ENCODE peak calls at places on chromosomes 1 and 21, in five cellular contexts. One of them, this sample, is unnamed.

GRCh38 chr1:22822371-22822770 is 111.7 kb downstream of the EPHB2 start:
- DNase-seq in mucosa of descending colon: no peak
- DNase-seq in SK-N-SH: no peak
- DNase-seq in mesendoderm: no peak
- DNase-seq in mesenchymal stem cell: no peak
- DNase-seq in this sample: no peak

GRCh38 chr1:213192026-213192425 is 141.0 kb downstream of the RPS6KC1 start:
- DNase-seq in mesendoderm: no peak
- DNase-seq in mucosa of descending colon: no peak
- DNase-seq in SK-N-SH: no peak
- DNase-seq in mesenchymal stem cell: no peak
- DNase-seq in this sample: peak

GRCh38 chr1:51926171-51926812 is 47.8 kb upstream of the NRDC start:
- DNase-seq in mesendoderm: peak
- DNase-seq in mesenchymal stem cell: peak
- DNase-seq in mucosa of descending colon: no peak
- DNase-seq in SK-N-SH: no peak
- DNase-seq in this sample: peak

GRCh38 chr1:200129480-200129879 is 102.0 kb downstream of the NR5A2 start:
- DNase-seq in mucosa of descending colon: no peak
- DNase-seq in mesenchymal stem cell: peak
- DNase-seq in mesendoderm: peak
- DNase-seq in SK-N-SH: no peak
- DNase-seq in this sample: no peak

GRCh38 chr1:115062542-115063004 is 26.7 kb downstream of the TSPAN2 start:
- DNase-seq in mesendoderm: peak
- DNase-seq in mucosa of descending colon: peak
- DNase-seq in mesenchymal stem cell: no peak
- DNase-seq in SK-N-SH: no peak
- DNase-seq in this sample: peak

GRCh38 chr1:175317309-175317708 is 124.7 kb upstream of the KIAA0040 start:
- DNase-seq in SK-N-SH: no peak
- DNase-seq in mesendoderm: peak
- DNase-seq in mesenchymal stem cell: no peak
- DNase-seq in mucosa of descending colon: no peak
- DNase-seq in this sample: no peak

GRCh38 chr1:38006008-38006828 is 904 bp upstream of the FHL3 start:
- DNase-seq in mucosa of descending colon: no peak
- DNase-seq in mesendoderm: peak
- DNase-seq in mesenchymal stem cell: no peak
- DNase-seq in SK-N-SH: no peak
- DNase-seq in this sample: no peak

GRCh38 chr1:16168622-16169021 is 12.8 kb upstream of the EPHA2 start:
- DNase-seq in SK-N-SH: no peak
- DNase-seq in mesenchymal stem cell: no peak
- DNase-seq in mucosa of descending colon: no peak
- DNase-seq in mesendoderm: no peak
- DNase-seq in this sample: no peak

GRCh38 chr1:23456226-23456625 is 27.8 kb downstream of the ASAP3 start:
- DNase-seq in SK-N-SH: no peak
- DNase-seq in mesenchymal stem cell: no peak
- DNase-seq in mucosa of descending colon: no peak
- DNase-seq in mesendoderm: no peak
- DNase-seq in this sample: no peak

GRCh38 chr1:21900766-21901472 is 36.2 kb downstream of the HSPG2 start:
- DNase-seq in SK-N-SH: no peak
- DNase-seq in mesendoderm: no peak
- DNase-seq in mesenchymal stem cell: no peak
- DNase-seq in mucosa of descending colon: no peak
- DNase-seq in this sample: no peak

GRCh38 chr1:31748265-31748859 is 15.8 kb downstream of the ADGRB2 start:
- DNase-seq in mesenchymal stem cell: peak
- DNase-seq in mucosa of descending colon: no peak
- DNase-seq in mesendoderm: peak
- DNase-seq in SK-N-SH: peak
- DNase-seq in this sample: peak

GRCh38 chr1:172146149-172146850 is 274.2 kb upstream of the C1orf105 start:
- DNase-seq in mesenchymal stem cell: peak
- DNase-seq in mucosa of descending colon: no peak
- DNase-seq in mesendoderm: no peak
- DNase-seq in SK-N-SH: no peak
- DNase-seq in this sample: peak

GRCh38 chr1:113940365-113941244 is 11.5 kb downstream of the HIPK1 start:
- DNase-seq in SK-N-SH: no peak
- DNase-seq in mesenchymal stem cell: no peak
- DNase-seq in mesendoderm: no peak
- DNase-seq in mucosa of descending colon: no peak
- DNase-seq in this sample: no peak

GRCh38 chr1:85576256-85576641 is 4.3 kb upstream of the CCN1 start:
- DNase-seq in mucosa of descending colon: no peak
- DNase-seq in mesendoderm: no peak
- DNase-seq in SK-N-SH: no peak
- DNase-seq in mesenchymal stem cell: peak
- DNase-seq in this sample: no peak

GRCh38 chr1:198798923-198799386 is 160.1 kb downstream of the PTPRC start:
- DNase-seq in SK-N-SH: no peak
- DNase-seq in mucosa of descending colon: no peak
- DNase-seq in mesenchymal stem cell: no peak
- DNase-seq in mesendoderm: peak
- DNase-seq in this sample: no peak

GRCh38 chr1:54077359-54077758 is 24.0 kb downstream of the TCEANC2 start:
- DNase-seq in SK-N-SH: no peak
- DNase-seq in mesenchymal stem cell: no peak
- DNase-seq in mucosa of descending colon: no peak
- DNase-seq in mesendoderm: no peak
- DNase-seq in this sample: no peak

DNA sequence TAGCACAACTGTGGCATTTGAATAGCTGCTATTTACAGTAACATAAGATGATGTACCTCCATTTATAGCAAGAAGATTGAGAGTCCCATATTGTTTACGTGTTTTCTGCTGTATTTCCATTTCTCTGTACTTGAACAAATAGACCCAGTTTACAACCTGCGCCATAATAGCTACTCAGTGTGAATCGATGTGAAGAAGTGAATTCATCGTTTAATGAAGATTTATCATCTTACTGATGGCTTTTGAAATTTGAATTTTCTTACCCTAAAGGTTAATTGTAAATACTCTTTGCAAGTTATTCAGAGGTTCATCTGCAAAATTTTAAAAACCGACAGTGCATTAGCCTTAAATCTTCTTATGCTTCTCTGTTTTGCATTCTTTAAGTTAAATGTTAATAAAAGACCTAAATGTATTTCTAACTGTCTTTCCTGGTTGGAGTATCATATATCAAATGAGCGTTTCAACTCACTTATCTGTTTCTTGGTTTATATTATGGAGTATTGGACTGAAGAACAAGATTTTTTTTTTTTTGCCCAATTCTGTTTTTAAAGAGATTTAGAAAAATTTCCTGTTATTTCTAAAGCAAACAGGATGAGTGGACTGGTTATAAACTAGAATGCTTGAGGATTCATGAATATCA is 2.2 kb downstream of the MACO1 start:
- DNase-seq in SK-N-SH: no peak
- DNase-seq in mesenchymal stem cell: no peak
- DNase-seq in mucosa of descending colon: no peak
- DNase-seq in mesendoderm: no peak
- DNase-seq in this sample: no peak
- H3K4me3 ChIP-seq in SK-N-SH: peak
- H3K4me3 ChIP-seq in mesenchymal stem cell: peak
- H3K4me3 ChIP-seq in mucosa of descending colon: no peak
- H3K4me3 ChIP-seq in mesendoderm: no peak
- H3K4me3 ChIP-seq in this sample: no peak

GRCh38 chr1:185241127-185241526 is 75.9 kb downstream of the IVNS1ABP start:
- DNase-seq in SK-N-SH: no peak
- DNase-seq in mesenchymal stem cell: no peak
- DNase-seq in mucosa of descending colon: no peak
- DNase-seq in mesendoderm: peak
- DNase-seq in this sample: no peak
- H3K4me3 ChIP-seq in SK-N-SH: no peak
- H3K4me3 ChIP-seq in mesenchymal stem cell: no peak
- H3K4me3 ChIP-seq in mucosa of descending colon: no peak
- H3K4me3 ChIP-seq in mesendoderm: no peak
- H3K4me3 ChIP-seq in this sample: no peak

GRCh38 chr1:59487335-59488031 is 190.6 kb downstream of the FGGY start:
- DNase-seq in mesenchymal stem cell: no peak
- DNase-seq in SK-N-SH: no peak
- DNase-seq in mucosa of descending colon: no peak
- DNase-seq in mesendoderm: no peak
- DNase-seq in this sample: peak
- H3K4me3 ChIP-seq in mesenchymal stem cell: no peak
- H3K4me3 ChIP-seq in SK-N-SH: no peak
- H3K4me3 ChIP-seq in mucosa of descending colon: no peak
- H3K4me3 ChIP-seq in mesendoderm: no peak
- H3K4me3 ChIP-seq in this sample: no peak

GRCh38 chr21:45542667-45543370 is 579 bp upstream of the SLC19A1 start:
- DNase-seq in mesendoderm: no peak
- DNase-seq in mucosa of descending colon: peak
- DNase-seq in mesenchymal stem cell: no peak
- DNase-seq in SK-N-SH: peak
- DNase-seq in this sample: no peak
- H3K4me3 ChIP-seq in mesendoderm: no peak
- H3K4me3 ChIP-seq in mucosa of descending colon: peak
- H3K4me3 ChIP-seq in mesenchymal stem cell: peak
- H3K4me3 ChIP-seq in SK-N-SH: peak
- H3K4me3 ChIP-seq in this sample: peak

GRCh38 chr1:12540580-12541273 is 77.3 kb downstream of the DHRS3 start:
- DNase-seq in mesenchymal stem cell: no peak
- DNase-seq in mesendoderm: no peak
- DNase-seq in mucosa of descending colon: no peak
- DNase-seq in SK-N-SH: no peak
- DNase-seq in this sample: no peak
- H3K4me3 ChIP-seq in mesenchymal stem cell: peak
- H3K4me3 ChIP-seq in mesendoderm: no peak
- H3K4me3 ChIP-seq in mucosa of descending colon: no peak
- H3K4me3 ChIP-seq in SK-N-SH: no peak
- H3K4me3 ChIP-seq in this sample: no peak

GRCh38 chr1:159079518-159079917 is 3.0 kb upstream of the AIM2 start:
- DNase-seq in mesenchymal stem cell: no peak
- DNase-seq in SK-N-SH: no peak
- DNase-seq in mucosa of descending colon: no peak
- DNase-seq in mesendoderm: no peak
- DNase-seq in this sample: no peak

GRCh38 chr1:159076438-159076752 is 171 bp downstream of the AIM2 start:
- DNase-seq in mesenchymal stem cell: no peak
- DNase-seq in mesendoderm: no peak
- DNase-seq in SK-N-SH: no peak
- DNase-seq in mucosa of descending colon: no peak
- DNase-seq in this sample: no peak

GRCh38 chr1:159077657-159077961 is 1.0 kb upstream of the AIM2 start:
- DNase-seq in mesendoderm: no peak
- DNase-seq in SK-N-SH: no peak
- DNase-seq in mucosa of descending colon: no peak
- DNase-seq in mesenchymal stem cell: no peak
- DNase-seq in this sample: no peak

GRCh38 chr1:159071970-159072582 is 4.5 kb downstream of the AIM2 start:
- DNase-seq in mesenchymal stem cell: peak
- DNase-seq in SK-N-SH: peak
- DNase-seq in mucosa of descending colon: no peak
- DNase-seq in mesendoderm: peak
- DNase-seq in this sample: peak

DNA sequence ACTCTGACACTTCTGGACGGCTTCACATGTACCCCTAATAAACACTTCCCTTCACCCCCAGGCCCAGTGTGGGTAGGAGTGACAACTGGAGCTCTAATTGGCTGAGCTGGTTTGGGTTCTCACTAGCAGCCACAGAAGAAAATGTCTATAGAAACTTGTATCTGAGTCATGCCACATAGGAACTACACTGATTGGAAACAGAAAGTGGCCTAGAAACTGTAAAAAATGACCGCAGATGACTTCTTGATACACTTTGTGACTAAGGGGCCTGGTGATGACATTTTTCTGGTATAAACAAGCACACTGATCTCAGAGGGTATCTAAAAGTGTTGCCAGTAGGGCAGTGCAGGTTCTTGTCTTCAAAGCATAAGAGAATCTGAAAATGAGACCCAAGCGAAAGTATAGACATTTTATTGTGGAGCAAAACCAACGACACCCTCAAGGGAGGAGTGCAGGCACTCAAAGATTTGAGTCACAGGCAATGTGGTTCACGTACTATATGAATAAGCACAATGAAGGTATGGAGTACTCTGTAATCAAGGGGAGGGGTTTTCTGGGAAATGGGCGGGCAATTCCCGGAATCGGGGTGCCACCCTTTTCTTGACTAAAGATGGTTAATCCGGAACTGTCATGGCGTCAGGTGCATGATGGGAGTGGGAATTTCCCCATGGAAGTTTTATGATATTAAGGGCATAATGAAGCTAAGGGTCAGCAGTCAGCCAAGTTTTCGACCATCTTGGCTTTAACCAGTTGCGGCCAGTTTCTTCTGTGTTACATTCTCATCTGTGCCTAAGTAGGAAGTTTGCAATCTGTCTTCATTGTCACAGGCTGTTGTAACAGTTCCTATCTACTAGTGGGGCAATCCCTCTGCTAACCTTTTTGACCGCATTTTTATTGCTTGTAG is at the start of gene AIM2:
- DNase-seq in SK-N-SH: no peak
- DNase-seq in mesenchymal stem cell: peak
- DNase-seq in mucosa of descending colon: peak
- DNase-seq in mesendoderm: no peak
- DNase-seq in this sample: no peak
- H3K4me3 ChIP-seq in SK-N-SH: peak
- H3K4me3 ChIP-seq in mesenchymal stem cell: no peak
- H3K4me3 ChIP-seq in mucosa of descending colon: no peak
- H3K4me3 ChIP-seq in mesendoderm: no peak
- H3K4me3 ChIP-seq in this sample: no peak

GRCh38 chr1:94698341-94698740 is 121.8 kb upstream of the SLC44A3 start:
- DNase-seq in mucosa of descending colon: no peak
- DNase-seq in mesendoderm: peak
- DNase-seq in mesenchymal stem cell: peak
- DNase-seq in SK-N-SH: no peak
- DNase-seq in this sample: no peak
- H3K4me3 ChIP-seq in mucosa of descending colon: no peak
- H3K4me3 ChIP-seq in mesendoderm: no peak
- H3K4me3 ChIP-seq in mesenchymal stem cell: no peak
- H3K4me3 ChIP-seq in SK-N-SH: no peak
- H3K4me3 ChIP-seq in this sample: no peak

DNA sequence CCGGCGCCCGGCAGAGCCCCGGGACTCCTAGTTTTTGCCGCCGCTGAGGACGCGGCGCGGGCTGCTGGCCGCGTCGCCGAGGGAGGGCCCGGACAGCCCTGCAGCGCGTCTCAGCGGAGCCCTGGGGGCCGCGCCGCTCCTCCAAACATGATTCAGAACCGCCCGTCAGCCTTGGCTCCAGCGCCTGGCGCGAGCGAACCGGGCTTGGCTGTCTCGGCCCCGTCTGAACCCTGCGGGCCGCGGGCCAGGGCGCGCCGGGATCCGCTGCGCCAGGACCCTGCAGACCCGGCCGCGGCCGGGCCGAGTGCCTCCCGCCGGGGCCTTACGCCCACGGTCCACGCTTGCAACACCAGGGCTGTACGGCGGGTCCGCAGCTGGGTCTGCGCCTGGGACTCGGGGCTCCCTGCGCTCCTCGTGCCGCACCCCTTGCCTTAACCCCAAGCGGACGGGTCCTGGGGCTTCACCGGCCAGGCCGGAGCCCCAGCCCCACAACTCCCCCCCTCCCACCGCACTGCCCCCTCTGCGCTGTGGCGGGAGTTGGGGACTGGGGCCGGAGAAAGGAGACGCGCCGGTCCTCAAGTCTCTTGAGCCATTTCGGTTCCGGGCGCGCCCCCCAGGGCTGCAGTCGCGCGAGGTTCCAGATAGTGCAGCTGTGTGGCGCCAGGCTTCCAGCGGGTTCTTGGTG is 48.4 kb upstream of the CD34 start:
- DNase-seq in mesendoderm: peak
- DNase-seq in SK-N-SH: peak
- DNase-seq in mucosa of descending colon: peak
- DNase-seq in mesenchymal stem cell: peak
- DNase-seq in this sample: peak
- H3K4me3 ChIP-seq in mesendoderm: peak
- H3K4me3 ChIP-seq in SK-N-SH: no peak
- H3K4me3 ChIP-seq in mucosa of descending colon: no peak
- H3K4me3 ChIP-seq in mesenchymal stem cell: peak
- H3K4me3 ChIP-seq in this sample: peak